ENCODE peak calls at places on chromosomes 7 and 10, in seven cellular contexts. One of them, this sample, is unnamed.

GRCh38 chr7:114086491-114086905 is 167.7 kb upstream of the PPP1R3A start:
- DNase-seq in ovary: peak
- DNase-seq in heart left ventricle: peak
- DNase-seq in adrenal gland: peak
- DNase-seq in transverse colon: peak
- DNase-seq in HCT116: no peak
- DNase-seq in A549: no peak
- DNase-seq in this sample: no peak

GRCh38 chr7:47509571-47509970 is 72.3 kb downstream of the TNS3 start:
- DNase-seq in ovary: no peak
- DNase-seq in heart left ventricle: no peak
- DNase-seq in adrenal gland: no peak
- DNase-seq in transverse colon: no peak
- DNase-seq in HCT116: no peak
- DNase-seq in A549: no peak
- DNase-seq in this sample: no peak

GRCh38 chr10:129032626-129033353 is 434.3 kb upstream of the MGMT start:
- DNase-seq in ovary: no peak
- DNase-seq in heart left ventricle: no peak
- DNase-seq in adrenal gland: no peak
- DNase-seq in transverse colon: no peak
- DNase-seq in HCT116: no peak
- DNase-seq in A549: no peak
- DNase-seq in this sample: no peak

GRCh38 chr10:132813560-132814468 is 27.9 kb upstream of the NKX6-2 start:
- DNase-seq in ovary: no peak
- DNase-seq in heart left ventricle: peak
- DNase-seq in adrenal gland: no peak
- DNase-seq in transverse colon: no peak
- DNase-seq in HCT116: no peak
- DNase-seq in A549: no peak
- DNase-seq in this sample: no peak

GRCh38 chr10:116472874-116473273 is 45.2 kb downstream of the PNLIPRP3 start:
- DNase-seq in ovary: no peak
- DNase-seq in heart left ventricle: no peak
- DNase-seq in adrenal gland: no peak
- DNase-seq in transverse colon: no peak
- DNase-seq in HCT116: no peak
- DNase-seq in A549: no peak
- DNase-seq in this sample: no peak

GRCh38 chr10:97040248-97040584 is 145.5 kb downstream of the SLIT1 start:
- DNase-seq in ovary: no peak
- DNase-seq in heart left ventricle: no peak
- DNase-seq in adrenal gland: no peak
- DNase-seq in transverse colon: no peak
- DNase-seq in HCT116: no peak
- DNase-seq in A549: no peak
- DNase-seq in this sample: no peak

GRCh38 chr7:32244806-32245345 is 174.7 kb upstream of the PDE1C start:
- DNase-seq in ovary: no peak
- DNase-seq in heart left ventricle: no peak
- DNase-seq in adrenal gland: no peak
- DNase-seq in transverse colon: no peak
- DNase-seq in HCT116: no peak
- DNase-seq in A549: no peak
- DNase-seq in this sample: no peak

GRCh38 chr10:50576245-50576815 is 47.4 kb downstream of the SGMS1 start:
- DNase-seq in ovary: no peak
- DNase-seq in heart left ventricle: no peak
- DNase-seq in adrenal gland: peak
- DNase-seq in transverse colon: no peak
- DNase-seq in HCT116: no peak
- DNase-seq in A549: no peak
- DNase-seq in this sample: peak

GRCh38 chr7:94324380-94325120 is 70.1 kb upstream of the COL1A2 start:
- DNase-seq in ovary: no peak
- DNase-seq in heart left ventricle: no peak
- DNase-seq in adrenal gland: no peak
- DNase-seq in transverse colon: no peak
- DNase-seq in HCT116: no peak
- DNase-seq in A549: no peak
- DNase-seq in this sample: no peak

GRCh38 chr7:158782638-158783490 is 46.4 kb downstream of the ESYT2 start:
- DNase-seq in ovary: peak
- DNase-seq in heart left ventricle: peak
- DNase-seq in adrenal gland: peak
- DNase-seq in transverse colon: peak
- DNase-seq in HCT116: no peak
- DNase-seq in A549: peak
- DNase-seq in this sample: peak

GRCh38 chr7:158781976-158782637 is 47.2 kb downstream of the ESYT2 start:
- DNase-seq in ovary: no peak
- DNase-seq in heart left ventricle: no peak
- DNase-seq in adrenal gland: no peak
- DNase-seq in transverse colon: no peak
- DNase-seq in HCT116: no peak
- DNase-seq in A549: no peak
- DNase-seq in this sample: no peak

GRCh38 chr7:158781217-158781975 is 47.9 kb downstream of the ESYT2 start:
- DNase-seq in ovary: no peak
- DNase-seq in heart left ventricle: no peak
- DNase-seq in adrenal gland: no peak
- DNase-seq in transverse colon: no peak
- DNase-seq in HCT116: no peak
- DNase-seq in A549: no peak
- DNase-seq in this sample: no peak

GRCh38 chr7:158784270-158784669 is 45.0 kb downstream of the ESYT2 start:
- DNase-seq in ovary: peak
- DNase-seq in heart left ventricle: no peak
- DNase-seq in adrenal gland: no peak
- DNase-seq in transverse colon: no peak
- DNase-seq in HCT116: no peak
- DNase-seq in A549: no peak
- DNase-seq in this sample: no peak

DNA sequence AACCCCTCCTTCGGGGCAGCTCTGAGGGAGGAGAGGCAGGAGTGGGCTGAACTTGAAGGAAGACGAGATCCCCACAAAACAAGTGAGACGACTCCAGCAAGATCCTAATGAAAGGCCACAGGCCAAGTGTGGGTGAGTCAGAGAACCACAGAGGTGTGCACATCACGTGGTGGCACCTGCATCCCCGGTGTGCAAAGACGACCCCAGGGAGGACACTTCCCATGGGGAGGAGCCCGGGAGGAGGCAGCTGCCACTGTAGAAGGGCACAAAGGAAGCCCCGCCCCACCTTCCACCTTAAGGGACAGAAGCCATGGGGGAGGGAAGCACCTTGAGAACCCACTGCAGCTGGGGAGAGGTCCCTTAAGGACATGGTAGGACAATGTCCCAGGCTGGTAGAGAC is 45.7 kb downstream of the ESYT2 start:
- DNase-seq in ovary: no peak
- DNase-seq in heart left ventricle: no peak
- DNase-seq in adrenal gland: no peak
- DNase-seq in transverse colon: no peak
- DNase-seq in HCT116: no peak
- DNase-seq in A549: no peak
- DNase-seq in this sample: no peak
- TF ChIP-seq POLR2A in ovary: no peak
- TF ChIP-seq POLR2A in heart left ventricle: no peak
- TF ChIP-seq POLR2A in adrenal gland: no peak
- TF ChIP-seq POLR2A in transverse colon: no peak
- TF ChIP-seq POLR2A in HCT116: no peak
- TF ChIP-seq POLR2A in A549: no peak
- TF ChIP-seq POLR2A in this sample: no peak

GRCh38 chr10:110860576-110861241 is 11.0 kb upstream of the PDCD4 start:
- DNase-seq in ovary: no peak
- DNase-seq in heart left ventricle: no peak
- DNase-seq in adrenal gland: no peak
- DNase-seq in transverse colon: peak
- DNase-seq in HCT116: no peak
- DNase-seq in A549: no peak
- DNase-seq in this sample: no peak
- TF ChIP-seq POLR2A in ovary: no peak
- TF ChIP-seq POLR2A in heart left ventricle: no peak
- TF ChIP-seq POLR2A in adrenal gland: no peak
- TF ChIP-seq POLR2A in transverse colon: peak
- TF ChIP-seq POLR2A in HCT116: no peak
- TF ChIP-seq POLR2A in A549: no peak
- TF ChIP-seq POLR2A in this sample: no peak

DNA sequence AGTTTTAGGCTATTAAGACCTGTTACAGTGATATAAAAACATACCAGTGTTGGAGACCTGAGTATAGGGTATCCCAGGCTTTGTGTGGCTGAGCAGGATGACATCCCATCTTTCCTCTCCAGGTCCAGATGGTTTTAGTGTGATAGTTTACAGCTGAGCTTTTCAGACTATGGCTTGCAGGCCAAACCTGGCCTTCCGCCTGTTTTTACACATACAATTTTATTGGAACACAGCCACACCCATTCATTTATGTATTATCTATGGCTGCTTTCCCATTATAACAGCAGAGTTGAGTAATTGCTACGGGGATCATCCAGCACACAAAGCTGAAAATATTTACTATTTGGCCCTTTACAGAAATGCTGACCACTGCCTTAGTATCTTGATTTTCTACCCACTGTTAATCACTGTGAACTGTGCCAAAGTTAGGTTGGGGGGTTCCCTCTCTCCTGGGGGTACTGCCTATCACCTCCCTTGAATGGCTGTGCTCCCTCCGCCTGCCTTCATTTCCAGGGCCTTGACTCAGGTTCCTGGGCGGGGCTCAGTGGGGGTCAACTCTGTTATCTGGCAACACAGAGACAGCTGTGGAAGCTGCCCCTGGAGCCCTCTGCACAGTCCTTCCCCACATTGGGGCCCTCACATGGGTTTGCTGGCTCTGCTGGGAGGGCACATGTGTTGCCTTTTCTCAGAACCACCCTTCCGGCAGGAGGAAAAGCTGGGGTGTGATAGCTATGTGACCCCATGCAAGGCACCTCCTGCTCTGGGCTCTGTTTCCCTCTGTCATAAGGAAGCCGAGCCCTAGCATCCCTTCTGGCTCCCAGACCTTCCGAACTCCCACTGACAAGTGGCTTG is 40.3 kb upstream of the SH2D4B start:
- DNase-seq in ovary: peak
- DNase-seq in heart left ventricle: peak
- DNase-seq in adrenal gland: peak
- DNase-seq in transverse colon: peak
- DNase-seq in HCT116: no peak
- DNase-seq in A549: no peak
- DNase-seq in this sample: no peak
- TF ChIP-seq POLR2A in ovary: no peak
- TF ChIP-seq POLR2A in heart left ventricle: no peak
- TF ChIP-seq POLR2A in adrenal gland: no peak
- TF ChIP-seq POLR2A in transverse colon: no peak
- TF ChIP-seq POLR2A in HCT116: no peak
- TF ChIP-seq POLR2A in A549: no peak
- TF ChIP-seq POLR2A in this sample: no peak

GRCh38 chr7:73683056-73683915 is at the start of the genes BUD23 and DNAJC30:
- DNase-seq in ovary: peak
- DNase-seq in heart left ventricle: peak
- DNase-seq in adrenal gland: peak
- DNase-seq in transverse colon: peak
- DNase-seq in HCT116: peak
- DNase-seq in A549: peak
- DNase-seq in this sample: peak
- TF ChIP-seq POLR2A in ovary: peak
- TF ChIP-seq POLR2A in heart left ventricle: peak
- TF ChIP-seq POLR2A in adrenal gland: peak
- TF ChIP-seq POLR2A in transverse colon: peak
- TF ChIP-seq POLR2A in HCT116: peak
- TF ChIP-seq POLR2A in A549: peak
- TF ChIP-seq POLR2A in this sample: peak

GRCh38 chr7:143287935-143288826 is at the start of gene CASP2:
- DNase-seq in ovary: peak
- DNase-seq in heart left ventricle: peak
- DNase-seq in adrenal gland: peak
- DNase-seq in transverse colon: peak
- DNase-seq in HCT116: peak
- DNase-seq in A549: peak
- DNase-seq in this sample: peak
- TF ChIP-seq POLR2A in ovary: peak
- TF ChIP-seq POLR2A in heart left ventricle: peak
- TF ChIP-seq POLR2A in adrenal gland: no peak
- TF ChIP-seq POLR2A in transverse colon: peak
- TF ChIP-seq POLR2A in HCT116: peak
- TF ChIP-seq POLR2A in A549: peak
- TF ChIP-seq POLR2A in this sample: peak

DNA sequence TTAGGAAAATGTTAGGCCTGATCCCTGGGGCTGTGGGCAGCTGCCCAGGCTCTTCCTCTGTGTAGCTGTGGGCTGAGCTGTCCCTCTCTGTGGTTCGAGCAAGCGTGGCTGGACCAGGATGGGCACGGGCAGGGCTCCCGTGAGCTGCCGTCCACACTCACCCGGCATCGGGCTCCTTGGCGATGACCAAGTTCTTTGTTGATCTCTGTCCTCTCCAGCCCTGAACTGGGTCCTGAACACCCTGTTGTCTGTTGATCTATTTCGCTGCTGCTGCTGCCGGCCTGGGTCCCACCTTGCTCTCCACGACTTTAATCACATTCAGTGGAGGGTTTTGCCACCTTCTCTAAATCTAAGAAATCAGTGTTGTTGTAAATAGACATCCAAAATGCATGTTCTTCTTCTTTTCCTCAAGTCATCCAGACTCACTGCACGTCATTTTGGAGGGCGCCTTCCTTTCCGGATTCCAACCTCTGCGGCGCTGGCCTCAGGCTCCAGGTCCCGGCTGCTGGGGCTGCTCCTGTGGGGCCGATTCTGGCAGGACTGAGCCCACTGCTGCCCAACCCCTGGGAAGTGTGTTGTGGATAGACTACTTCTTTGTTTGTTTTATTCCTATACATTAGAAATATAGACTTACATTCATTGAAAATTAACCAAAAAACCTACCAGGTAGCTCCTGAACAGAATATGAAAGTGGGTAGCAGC is 100.6 kb downstream of the DYNC2I1 start:
- DNase-seq in ovary: no peak
- DNase-seq in heart left ventricle: no peak
- DNase-seq in adrenal gland: no peak
- DNase-seq in transverse colon: no peak
- DNase-seq in HCT116: no peak
- DNase-seq in A549: no peak
- DNase-seq in this sample: no peak
- TF ChIP-seq POLR2A in ovary: no peak
- TF ChIP-seq POLR2A in heart left ventricle: no peak
- TF ChIP-seq POLR2A in adrenal gland: no peak
- TF ChIP-seq POLR2A in transverse colon: no peak
- TF ChIP-seq POLR2A in HCT116: no peak
- TF ChIP-seq POLR2A in A549: no peak
- TF ChIP-seq POLR2A in this sample: no peak

GRCh38 chr10:110355922-110356627 is 51.4 kb upstream of the SMNDC1 start:
- DNase-seq in ovary: no peak
- DNase-seq in heart left ventricle: no peak
- DNase-seq in adrenal gland: no peak
- DNase-seq in transverse colon: peak
- DNase-seq in HCT116: no peak
- DNase-seq in A549: no peak
- DNase-seq in this sample: no peak
- TF ChIP-seq POLR2A in ovary: no peak
- TF ChIP-seq POLR2A in heart left ventricle: no peak
- TF ChIP-seq POLR2A in adrenal gland: no peak
- TF ChIP-seq POLR2A in transverse colon: no peak
- TF ChIP-seq POLR2A in HCT116: no peak
- TF ChIP-seq POLR2A in A549: no peak
- TF ChIP-seq POLR2A in this sample: no peak

GRCh38 chr7:16114071-16114470 is 307.3 kb downstream of the CRPPA start:
- DNase-seq in ovary: no peak
- DNase-seq in heart left ventricle: no peak
- DNase-seq in adrenal gland: no peak
- DNase-seq in transverse colon: no peak
- DNase-seq in HCT116: no peak
- DNase-seq in A549: no peak
- DNase-seq in this sample: no peak
- TF ChIP-seq POLR2A in ovary: no peak
- TF ChIP-seq POLR2A in heart left ventricle: no peak
- TF ChIP-seq POLR2A in adrenal gland: no peak
- TF ChIP-seq POLR2A in transverse colon: no peak
- TF ChIP-seq POLR2A in HCT116: no peak
- TF ChIP-seq POLR2A in A549: no peak
- TF ChIP-seq POLR2A in this sample: no peak